ENCODE peak calls at places on chromosomes 13 and 19, in eight cellular contexts. O is Calu3; Y is B cell; B is esophagus squamous epithelium; L is effector memory CD4-positive, alpha-beta T cell; W is right atrium auricular region; H is SK-N-DZ; N is CD4-positive, CD25-positive, alpha-beta regulatory T cell. K is an unnamed sample.

GRCh38 chr19:5623397-5624153 is 692 bp downstream of the SAFB start:
- DNase-seq in O (no peak), L (no peak), Y (no peak), B (no peak), H (no peak), W (no peak), N (peak; percentile 18), K (no peak)

GRCh38 chr13:37679043-37679442 is 80.5 kb upstream of the POSTN start:
- DNase-seq in B (no peak), H (no peak), L (no peak), O (no peak), Y (no peak), N (no peak), W (no peak), K (no peak)

GRCh38 chr19:7226749-7227148 is 67.5 kb downstream of the INSR start:
- DNase-seq in B (no peak), L (no peak), W (no peak), Y (no peak), N (no peak), H (no peak), O (no peak), K (no peak)

GRCh38 chr13:29905845-29906244 is 55.4 kb upstream of the UBL3 start:
- DNase-seq in O (peak; percentile 42), N (no peak), W (no peak), L (no peak), H (no peak), B (no peak), Y (no peak), K (peak; percentile 60)

GRCh38 chr19:2109278-2109864 is 12.7 kb downstream of the IZUMO4 start:
- DNase-seq in B (no peak), Y (no peak), N (no peak), H (no peak), L (no peak), O (no peak), W (no peak), K (no peak)

GRCh38 chr13:106161186-106161585 is 374.3 kb downstream of the EFNB2 start:
- DNase-seq in Y (no peak), L (no peak), H (no peak), N (no peak), W (no peak), B (no peak), O (no peak), K (no peak)

GRCh38 chr13:78192721-78193120 is 274.1 kb upstream of the EDNRB start:
- DNase-seq in B (no peak), H (no peak), W (no peak), O (no peak), N (no peak), L (no peak), Y (no peak), K (no peak)

GRCh38 chr19:45815501-45816216 is 551 bp upstream of the RSPH6A start:
- DNase-seq in N (no peak), Y (no peak), W (no peak), O (no peak), H (peak; percentile 80), L (no peak), B (no peak), K (no peak)

GRCh38 chr13:42048625-42049453 is at the start of gene DGKH:
- DNase-seq in Y (peak; percentile 56), L (peak; percentile 57), B (no peak), H (peak; percentile 76), N (peak; percentile 57), O (peak; percentile 75), W (peak; percentile 73), K (no peak)